ENCODE peak calls at places on chromosomes 12 and 14, in four cellular contexts. E, R, V and P are unnamed samples.

GRCh38 chr14:68377459-68377858 is 415.4 kb downstream of the ZFP36L1 start:
- DNase-seq in E (peak), R (no peak), V (no peak), P (no peak)

GRCh38 chr14:73744175-73744867 is 30.1 kb upstream of the PNMA1 start:
- DNase-seq in V (no peak), R (no peak), E (peak), P (no peak)

GRCh38 chr14:88002421-88002820 is 2.5 kb upstream of the GPR65 start:
- DNase-seq in E (no peak), R (no peak), V (no peak), P (no peak)

GRCh38 chr14:94458558-94459200 is 6.1 kb upstream of the SERPINA11 start:
- DNase-seq in E (no peak), V (no peak), R (no peak), P (no peak)

GRCh38 chr14:54622189-54622958 is 55.4 kb downstream of the SAMD4A start:
- DNase-seq in V (no peak), R (peak), E (no peak), P (peak)

GRCh38 chr14:106625181-106625580 is 1098.8 kb downstream of the TMEM121 start:
- DNase-seq in V (no peak), E (no peak), R (no peak), P (no peak)

GRCh38 chr12:66321433-66321832 is 19.1 kb downstream of the HELB start:
- DNase-seq in E (no peak), R (no peak), V (no peak), P (no peak)

GRCh38 chr14:48274826-48275225 is 599.4 kb upstream of the MDGA2 start:
- DNase-seq in R (no peak), V (no peak), E (no peak), P (no peak)

GRCh38 chr12:125742413-125742812 is 677.2 kb downstream of the AACS start:
- DNase-seq in R (no peak), V (no peak), E (no peak), P (no peak)

GRCh38 chr12:103742349-103742784 is 98.7 kb downstream of the NT5DC3 start:
- DNase-seq in E (peak), R (no peak), V (no peak), P (no peak)

GRCh38 chr12:124347805-124348658 is 53.1 kb downstream of the RFLNA start:
- DNase-seq in V (peak), R (no peak), E (no peak), P (no peak)

GRCh38 chr12:91326043-91327027 is 143.7 kb upstream of the DCN start:
- DNase-seq in E (no peak), V (peak), R (peak), P (no peak)